ENCODE peak calls at places on chromosomes 5 and 9, in nine cellular contexts. One of them, this sample, is unnamed.
A peak's percentile ranks its signal among the peaks of the same experiment; 100 is the strongest.

GRCh38 chr5:109945723-109946480 is 256.2 kb downstream of the MAN2A1 start:
- DNase-seq in HCT116: no peak
- DNase-seq in uterus: no peak
- DNase-seq in esophagus squamous epithelium: no peak
- DNase-seq in NB4: no peak
- DNase-seq in A549: no peak
- DNase-seq in ovary: no peak
- DNase-seq in tibial nerve: no peak
- DNase-seq in HepG2: no peak
- DNase-seq in this sample: no peak

GRCh38 chr5:74055446-74056097 is 429.6 kb downstream of the ARHGEF28 start:
- DNase-seq in HCT116: no peak
- DNase-seq in uterus: no peak
- DNase-seq in esophagus squamous epithelium: no peak
- DNase-seq in NB4: no peak
- DNase-seq in A549: no peak
- DNase-seq in ovary: no peak
- DNase-seq in tibial nerve: no peak
- DNase-seq in HepG2: no peak
- DNase-seq in this sample: no peak

GRCh38 chr9:4170231-4170630 is 129.6 kb downstream of the GLIS3 start:
- DNase-seq in HCT116: no peak
- DNase-seq in uterus: no peak
- DNase-seq in esophagus squamous epithelium: no peak
- DNase-seq in NB4: no peak
- DNase-seq in A549: no peak
- DNase-seq in ovary: no peak
- DNase-seq in tibial nerve: no peak
- DNase-seq in HepG2: no peak
- DNase-seq in this sample: no peak

GRCh38 chr9:135490980-135491444 is 9.5 kb upstream of the MRPS2 start:
- DNase-seq in HCT116: no peak
- DNase-seq in uterus: no peak
- DNase-seq in esophagus squamous epithelium: no peak
- DNase-seq in NB4: no peak
- DNase-seq in A549: no peak
- DNase-seq in ovary: no peak
- DNase-seq in tibial nerve: no peak
- DNase-seq in HepG2: peak; percentile 68
- DNase-seq in this sample: no peak

GRCh38 chr5:1511651-1512540 is 11.9 kb downstream of the LPCAT1 start:
- DNase-seq in HCT116: peak; percentile 29
- DNase-seq in uterus: peak; percentile 11
- DNase-seq in esophagus squamous epithelium: no peak
- DNase-seq in NB4: peak; percentile 46
- DNase-seq in A549: peak; percentile 56
- DNase-seq in ovary: peak; percentile 15
- DNase-seq in tibial nerve: peak; percentile 11
- DNase-seq in HepG2: no peak
- DNase-seq in this sample: peak; percentile 63

GRCh38 chr5:88956416-88956815 is 73.4 kb upstream of the MEF2C start:
- DNase-seq in HCT116: no peak
- DNase-seq in uterus: no peak
- DNase-seq in esophagus squamous epithelium: no peak
- DNase-seq in NB4: no peak
- DNase-seq in A549: no peak
- DNase-seq in ovary: no peak
- DNase-seq in tibial nerve: no peak
- DNase-seq in HepG2: no peak
- DNase-seq in this sample: no peak

GRCh38 chr9:83304686-83305085 is 233.5 kb downstream of the FRMD3 start:
- DNase-seq in HCT116: no peak
- DNase-seq in uterus: peak; percentile 90
- DNase-seq in esophagus squamous epithelium: no peak
- DNase-seq in NB4: no peak
- DNase-seq in A549: no peak
- DNase-seq in ovary: peak; percentile 91
- DNase-seq in tibial nerve: peak; percentile 83
- DNase-seq in HepG2: no peak
- DNase-seq in this sample: peak; percentile 91

GRCh38 chr9:105114956-105115728 is 129.3 kb upstream of the SLC44A1 start:
- DNase-seq in HCT116: no peak
- DNase-seq in uterus: no peak
- DNase-seq in esophagus squamous epithelium: no peak
- DNase-seq in NB4: peak; percentile 94
- DNase-seq in A549: no peak
- DNase-seq in ovary: no peak
- DNase-seq in tibial nerve: no peak
- DNase-seq in HepG2: no peak
- DNase-seq in this sample: peak; percentile 87

GRCh38 chr5:36619012-36619635 is 12.7 kb downstream of the SLC1A3 start:
- DNase-seq in HCT116: no peak
- DNase-seq in uterus: no peak
- DNase-seq in esophagus squamous epithelium: no peak
- DNase-seq in NB4: no peak
- DNase-seq in A549: no peak
- DNase-seq in ovary: no peak
- DNase-seq in tibial nerve: no peak
- DNase-seq in HepG2: no peak
- DNase-seq in this sample: no peak

GRCh38 chr5:69099302-69099701 is 5.5 kb downstream of the SLC30A5 start:
- DNase-seq in HCT116: no peak
- DNase-seq in uterus: no peak
- DNase-seq in esophagus squamous epithelium: no peak
- DNase-seq in NB4: no peak
- DNase-seq in A549: no peak
- DNase-seq in ovary: no peak
- DNase-seq in tibial nerve: no peak
- DNase-seq in HepG2: no peak
- DNase-seq in this sample: no peak

GRCh38 chr9:110192531-110193326 is 15.2 kb downstream of the C9orf152 start:
- DNase-seq in HCT116: no peak
- DNase-seq in uterus: peak; percentile 63
- DNase-seq in esophagus squamous epithelium: no peak
- DNase-seq in NB4: peak; percentile 57
- DNase-seq in A549: no peak
- DNase-seq in ovary: peak; percentile 35
- DNase-seq in tibial nerve: no peak
- DNase-seq in HepG2: no peak
- DNase-seq in this sample: peak; percentile 68

GRCh38 chr9:120536949-120537640 is 42.9 kb downstream of the CDK5RAP2 start:
- DNase-seq in HCT116: no peak
- DNase-seq in uterus: no peak
- DNase-seq in esophagus squamous epithelium: no peak
- DNase-seq in NB4: no peak
- DNase-seq in A549: no peak
- DNase-seq in ovary: no peak
- DNase-seq in tibial nerve: no peak
- DNase-seq in HepG2: no peak
- DNase-seq in this sample: no peak

GRCh38 chr9:87596862-87597261 is 99.2 kb downstream of the DAPK1 start:
- DNase-seq in HCT116: no peak
- DNase-seq in uterus: no peak
- DNase-seq in esophagus squamous epithelium: no peak
- DNase-seq in NB4: no peak
- DNase-seq in A549: no peak
- DNase-seq in ovary: peak; percentile 66
- DNase-seq in tibial nerve: no peak
- DNase-seq in HepG2: no peak
- DNase-seq in this sample: no peak

GRCh38 chr5:158725223-158725825 is 374.4 kb downstream of the EBF1 start:
- DNase-seq in HCT116: no peak
- DNase-seq in uterus: no peak
- DNase-seq in esophagus squamous epithelium: no peak
- DNase-seq in NB4: peak; percentile 19
- DNase-seq in A549: no peak
- DNase-seq in ovary: no peak
- DNase-seq in tibial nerve: no peak
- DNase-seq in HepG2: no peak
- DNase-seq in this sample: no peak

GRCh38 chr5:43520615-43521014 is 5.7 kb upstream of the C5orf34 start:
- DNase-seq in HCT116: no peak
- DNase-seq in uterus: no peak
- DNase-seq in esophagus squamous epithelium: no peak
- DNase-seq in NB4: no peak
- DNase-seq in A549: no peak
- DNase-seq in ovary: no peak
- DNase-seq in tibial nerve: no peak
- DNase-seq in HepG2: no peak
- DNase-seq in this sample: no peak

DNA sequence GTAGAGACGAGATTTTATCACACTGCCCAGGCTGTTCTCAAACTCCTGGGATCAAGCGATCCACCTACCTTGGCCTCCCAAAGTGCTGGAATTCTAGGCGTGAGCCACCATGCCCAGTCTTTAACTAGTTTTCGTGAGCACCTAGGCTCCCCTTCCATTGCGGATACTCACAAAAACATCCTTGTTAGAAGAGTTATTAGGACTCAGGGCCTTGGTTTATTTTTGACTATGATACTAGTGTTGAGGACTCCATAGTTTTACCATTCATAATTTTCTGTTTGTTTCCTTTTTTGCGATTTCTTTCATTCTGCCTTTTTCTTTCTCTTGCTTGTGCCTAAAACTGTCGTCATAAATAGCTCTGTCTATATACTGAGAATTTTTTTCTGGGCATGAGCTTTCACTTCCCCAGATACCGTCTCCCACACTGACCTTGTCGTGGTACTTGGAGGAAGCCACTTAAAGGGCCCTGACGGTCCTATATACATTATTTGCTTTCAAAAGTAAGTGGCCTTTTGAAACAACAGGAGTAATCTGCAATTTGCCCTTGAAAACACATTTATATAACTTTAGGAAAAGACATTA is 5.2 kb downstream of the F2R start:
- DNase-seq in HCT116: no peak
- DNase-seq in uterus: no peak
- DNase-seq in esophagus squamous epithelium: no peak
- DNase-seq in NB4: peak; percentile 33
- DNase-seq in A549: no peak
- DNase-seq in ovary: no peak
- DNase-seq in tibial nerve: no peak
- DNase-seq in HepG2: no peak
- DNase-seq in this sample: no peak
- H3K4me3 ChIP-seq in HCT116: no peak overlapping the region
- H3K4me3 ChIP-seq in uterus: no peak overlapping the region
- H3K4me3 ChIP-seq in esophagus squamous epithelium: no peak overlapping the region
- H3K4me3 ChIP-seq in NB4: no peak overlapping the region
- H3K4me3 ChIP-seq in A549: no peak overlapping the region
- H3K4me3 ChIP-seq in ovary: no peak overlapping the region
- H3K4me3 ChIP-seq in tibial nerve: no peak overlapping the region
- H3K4me3 ChIP-seq in HepG2: no peak overlapping the region
- H3K4me3 ChIP-seq in this sample: no peak overlapping the region

DNA sequence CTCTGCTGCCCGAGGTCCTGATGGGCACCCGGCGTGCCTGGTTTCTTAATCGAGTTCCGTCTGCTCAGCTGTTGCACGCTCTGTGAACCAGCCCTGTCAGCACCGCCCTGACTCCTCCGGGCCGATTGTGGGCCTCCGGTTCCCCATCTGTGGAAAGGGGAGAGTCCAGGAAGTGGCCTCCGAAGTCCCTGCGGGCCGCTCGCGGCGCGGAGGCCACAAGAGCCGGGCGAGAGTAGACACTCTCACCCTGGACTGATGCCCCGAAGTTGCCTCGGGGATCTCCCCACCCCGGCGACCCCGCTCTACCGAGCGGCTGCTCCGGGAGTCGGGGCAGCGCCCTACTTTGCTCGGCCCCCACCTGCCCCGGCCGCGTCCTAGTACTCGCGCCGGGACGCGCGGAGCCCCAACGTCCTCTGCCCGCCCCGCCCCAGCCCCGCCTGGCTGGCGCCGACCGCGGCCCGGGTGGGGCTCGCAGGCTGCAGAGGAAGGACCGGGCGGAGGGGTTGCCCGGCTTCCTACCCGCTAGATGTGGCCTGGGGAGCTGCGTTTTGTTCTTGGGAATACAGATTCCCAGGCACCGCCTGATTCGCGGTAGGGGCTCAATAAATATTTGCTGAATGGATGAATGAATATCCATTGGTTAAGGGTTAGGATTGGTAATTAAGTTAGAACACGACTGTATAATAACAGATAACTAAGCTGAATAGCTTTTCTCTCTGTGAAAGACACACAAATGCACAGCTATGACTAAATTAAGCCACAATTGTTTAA is 935 bp upstream of the ZNF367 start:
- DNase-seq in HCT116: no peak
- DNase-seq in uterus: no peak
- DNase-seq in esophagus squamous epithelium: no peak
- DNase-seq in NB4: peak; percentile 91
- DNase-seq in A549: peak; percentile 58
- DNase-seq in ovary: no peak
- DNase-seq in tibial nerve: peak; percentile 47
- DNase-seq in HepG2: peak; percentile 73
- DNase-seq in this sample: peak; percentile 93
- TF ChIP-seq POLR2A in HCT116: peak; percentile 14
- TF ChIP-seq POLR2A in uterus: peak; percentile 35
- TF ChIP-seq POLR2A in esophagus squamous epithelium: peak; percentile 75
- TF ChIP-seq POLR2A in NB4: peak; percentile 70
- TF ChIP-seq POLR2A in A549: peak; percentile 30
- TF ChIP-seq POLR2A in ovary: no peak
- TF ChIP-seq POLR2A in tibial nerve: peak; percentile 6
- TF ChIP-seq POLR2A in HepG2: peak; percentile 66
- TF ChIP-seq POLR2A in this sample: no peak

GRCh38 chr5:127243011-127243410 is 47.6 kb upstream of the MEGF10 start:
- DNase-seq in HCT116: no peak
- DNase-seq in uterus: no peak
- DNase-seq in esophagus squamous epithelium: no peak
- DNase-seq in NB4: no peak
- DNase-seq in A549: no peak
- DNase-seq in ovary: no peak
- DNase-seq in tibial nerve: no peak
- DNase-seq in HepG2: no peak
- DNase-seq in this sample: no peak
- TF ChIP-seq CTCF in HCT116: no peak
- TF ChIP-seq CTCF in uterus: no peak
- TF ChIP-seq CTCF in esophagus squamous epithelium: no peak
- TF ChIP-seq CTCF in NB4: no peak
- TF ChIP-seq CTCF in A549: no peak
- TF ChIP-seq CTCF in ovary: no peak
- TF ChIP-seq CTCF in tibial nerve: no peak
- TF ChIP-seq CTCF in HepG2: no peak
- TF ChIP-seq CTCF in this sample: no peak

DNA sequence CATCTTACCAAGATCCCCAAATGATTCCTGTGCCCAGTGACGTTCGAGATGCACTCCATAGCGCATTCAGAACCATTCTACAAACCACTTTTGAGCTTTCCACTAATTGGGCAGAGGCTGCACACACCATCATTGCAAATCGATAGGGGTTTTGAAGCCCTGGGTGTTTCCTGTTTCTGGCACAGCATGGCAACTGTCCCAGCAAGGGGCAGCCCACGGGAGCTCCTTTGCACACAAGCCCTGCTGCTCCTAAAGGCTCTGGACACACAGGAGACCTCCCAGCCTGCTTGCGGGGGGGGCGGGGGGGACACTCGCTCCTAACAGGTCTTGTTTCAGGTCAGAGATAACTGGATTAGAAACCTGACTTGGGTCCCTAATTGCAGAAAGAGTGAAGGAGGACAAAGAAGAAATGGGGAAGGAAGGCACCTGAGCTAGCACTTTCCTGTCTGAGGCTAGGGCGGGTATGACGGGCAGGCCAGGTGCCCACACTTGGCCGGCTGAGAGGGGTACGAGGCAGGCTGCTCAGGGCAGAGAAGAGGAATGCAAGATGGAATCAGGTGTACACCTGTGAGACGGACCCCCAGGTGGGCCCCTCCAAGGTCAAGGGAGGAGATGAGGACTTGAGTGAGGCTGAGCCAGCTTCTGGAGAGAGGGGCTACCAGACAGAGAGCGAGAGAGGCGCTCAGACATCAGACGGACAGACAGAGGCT is 828 bp downstream of the FBP1 start:
- DNase-seq in HCT116: no peak
- DNase-seq in uterus: no peak
- DNase-seq in esophagus squamous epithelium: no peak
- DNase-seq in NB4: peak; percentile 39
- DNase-seq in A549: no peak
- DNase-seq in ovary: no peak
- DNase-seq in tibial nerve: no peak
- DNase-seq in HepG2: no peak
- DNase-seq in this sample: no peak
- H3K4me3 ChIP-seq in HCT116: no peak overlapping the region
- H3K4me3 ChIP-seq in uterus: no peak overlapping the region
- H3K4me3 ChIP-seq in esophagus squamous epithelium: peak overlapping the region; percentile 50
- H3K4me3 ChIP-seq in NB4: no peak overlapping the region
- H3K4me3 ChIP-seq in A549: no peak overlapping the region
- H3K4me3 ChIP-seq in ovary: peak overlapping the region; percentile 40
- H3K4me3 ChIP-seq in tibial nerve: peak overlapping the region; percentile 72
- H3K4me3 ChIP-seq in HepG2: no peak overlapping the region
- H3K4me3 ChIP-seq in this sample: peak overlapping the region; percentile 22

This sample was measured in lower leg skin.